ENCODE peak calls at places on chromosome 20, in five cellular contexts. J is left lung, D is brain microvascular endothelial cell, K is HepG2, M is AG04450. S is an unnamed sample.

GRCh38 chr20:41052742-41053419 is 24.3 kb downstream of the TOP1 start:
- DNase-seq in M (no peak), K (no peak), D (peak), J (no peak), S (no peak)

GRCh38 chr20:50371878-50372769 is 138.1 kb upstream of the PTPN1 start:
- DNase-seq in M (no peak), J (no peak), D (no peak), K (peak), S (no peak)

GRCh38 chr20:33285861-33286495 is 3.0 kb downstream of the BPIFB1 start:
- DNase-seq in K (no peak), D (no peak), J (no peak), M (no peak), S (no peak)

GRCh38 chr20:37411408-37412306 is 65.7 kb downstream of the SRC start:
- DNase-seq in D (no peak), J (no peak), M (no peak), K (no peak), S (no peak)

GRCh38 chr20:8116067-8116811 is 15.8 kb upstream of the PLCB1 start:
- DNase-seq in K (peak), D (no peak), J (no peak), M (peak), S (no peak)

GRCh38 chr20:38586181-38586525 is 5.2 kb downstream of the ADIG start:
- DNase-seq in K (no peak), D (no peak), M (no peak), J (no peak), S (no peak)

GRCh38 chr20:19835533-19836222 is 77.6 kb downstream of the RIN2 start:
- DNase-seq in M (no peak), J (no peak), K (no peak), D (no peak), S (no peak)

GRCh38 chr20:32130352-32130751 is 20.8 kb downstream of the TM9SF4 start:
- DNase-seq in D (no peak), K (no peak), J (no peak), M (no peak), S (no peak)

GRCh38 chr20:61299613-61300012 is 47.6 kb downstream of the CDH4 start:
- DNase-seq in K (no peak), D (no peak), M (no peak), J (no peak), S (no peak)

GRCh38 chr20:31604567-31605030 is 490 bp upstream of the ID1 start:
- DNase-seq in J (no peak), K (peak), M (no peak), D (no peak), S (no peak)

GRCh38 chr20:13219327-13220193 is 1.5 kb upstream of the ISM1 start:
- DNase-seq in M (no peak), K (no peak), D (no peak), J (no peak), S (no peak)

GRCh38 chr20:14219801-14220461 is 117.5 kb downstream of the FLRT3 start:
- DNase-seq in M (no peak), D (no peak), J (no peak), K (no peak), S (no peak)

GRCh38 chr20:8299921-8300320 is 167.9 kb downstream of the PLCB1 start:
- DNase-seq in K (no peak), J (no peak), M (no peak), D (peak), S (peak)

GRCh38 chr20:23652371-23652770 is 14.6 kb upstream of the CST3 start:
- DNase-seq in K (no peak), M (no peak), J (no peak), D (peak), S (no peak)

GRCh38 chr20:3162080-3162611 is 2.5 kb upstream of the FASTKD5 start:
- DNase-seq in J (no peak), K (no peak), D (no peak), M (no peak), S (no peak)

GRCh38 chr20:41149679-41150131 is 12.4 kb downstream of the PLCG1 start:
- DNase-seq in K (peak), M (no peak), D (peak), J (no peak), S (no peak)

GRCh38 chr20:50009521-50010454 is 27.0 kb downstream of the SNAI1 start:
- DNase-seq in D (no peak), J (no peak), M (no peak), K (no peak), S (no peak)

GRCh38 chr20:35490736-35491181 is 35.4 kb downstream of the CEP250 start:
- DNase-seq in J (no peak), M (no peak), D (no peak), K (no peak), S (no peak)

GRCh38 chr20:33840759-33841438 is 29.8 kb downstream of the CHMP4B start:
- DNase-seq in M (no peak), K (no peak), D (no peak), J (no peak), S (no peak)

GRCh38 chr20:34210271-34210670 is 31.0 kb upstream of the ASIP start:
- DNase-seq in D (no peak), J (no peak), M (no peak), K (no peak), S (no peak)

GRCh38 chr20:40809361-40809760 is 120.3 kb upstream of the MAFB start:
- DNase-seq in D (no peak), J (no peak), M (no peak), K (no peak), S (no peak)

GRCh38 chr20:61002090-61002489 is 250.0 kb upstream of the CDH4 start:
- DNase-seq in K (no peak), M (no peak), J (no peak), D (no peak), S (no peak)

GRCh38 chr20:25278636-25279361 is 30.9 kb downstream of the PYGB start:
- DNase-seq in D (no peak), K (no peak), J (peak), M (no peak), S (no peak)

GRCh38 chr20:32631916-32632460 is 41.8 kb downstream of the C20orf203 start:
- DNase-seq in M (no peak), D (no peak), K (no peak), J (no peak), S (no peak)

GRCh38 chr20:48456361-48457184 is 371.2 kb downstream of the PREX1 start:
- DNase-seq in D (no peak), K (no peak), J (no peak), M (no peak), S (no peak)

GRCh38 chr20:57654998-57655811 is 35.0 kb upstream of the ZBP1 start:
- DNase-seq in M (no peak), D (no peak), K (no peak), J (peak), S (no peak)

GRCh38 chr20:1368448-1369199 is 24.2 kb downstream of the FKBP1A start:
- DNase-seq in J (no peak), M (no peak), D (peak), K (no peak), S (no peak)

GRCh38 chr20:24651171-24651972 is 181.9 kb downstream of the SYNDIG1 start:
- DNase-seq in J (peak), M (peak), K (no peak), D (peak), S (no peak)

GRCh38 chr20:1150218-1150617 is 31.8 kb downstream of the PSMF1 start:
- DNase-seq in D (no peak), J (no peak), M (no peak), K (peak), S (no peak)

GRCh38 chr20:57785061-57785460 is 75.2 kb upstream of the PMEPA1 start:
- DNase-seq in D (no peak), M (no peak), J (no peak), K (no peak), S (no peak)

GRCh38 chr20:62366370-62367135 is 559 bp downstream of the LAMA5 start:
- DNase-seq in J (no peak), M (no peak), D (no peak), K (peak), S (no peak)
- H3K4me3 ChIP-seq in J (peak), M (peak), D (peak), K (peak), S (peak)

GRCh38 chr20:43695571-43695970 is 28.7 kb downstream of the MYBL2 start:
- DNase-seq in K (no peak), D (no peak), M (no peak), J (no peak), S (no peak)

GRCh38 chr20:43689165-43689564 is 22.3 kb downstream of the MYBL2 start:
- DNase-seq in J (no peak), M (no peak), D (no peak), K (no peak), S (no peak)

GRCh38 chr20:43690943-43691598 is 24.2 kb downstream of the MYBL2 start:
- DNase-seq in M (no peak), D (no peak), J (no peak), K (no peak), S (no peak)

GRCh38 chr20:43694763-43695162 is 27.8 kb downstream of the MYBL2 start:
- DNase-seq in J (no peak), K (no peak), D (no peak), M (no peak), S (no peak)

GRCh38 chr20:43691928-43692524 is 25.1 kb downstream of the MYBL2 start:
- DNase-seq in D (peak), M (no peak), J (no peak), K (peak), S (no peak)
- TF ChIP-seq CTCF in D (peak), M (peak), J (peak), K (peak), S (peak)

DNA sequence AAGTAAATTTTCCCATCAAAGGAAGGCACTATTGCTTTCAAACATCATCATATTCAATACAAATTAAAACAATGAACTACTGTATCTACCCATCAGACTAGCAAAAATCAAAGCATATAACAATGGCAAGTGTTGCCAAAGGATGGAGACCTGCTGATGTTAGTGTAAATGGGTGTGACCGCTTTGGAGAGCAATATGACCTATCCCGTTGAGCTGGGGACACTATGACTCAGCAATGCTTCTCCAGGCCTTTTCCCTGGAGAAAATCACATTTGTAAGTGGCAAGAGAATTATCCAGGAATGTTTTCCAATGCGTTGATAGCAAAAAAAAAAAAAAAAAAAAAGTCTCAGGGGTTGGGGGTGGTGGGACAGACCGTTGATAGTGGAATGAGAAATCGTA is 46.1 kb downstream of the PHACTR3 start:
- DNase-seq in K (no peak), J (no peak), M (no peak), D (no peak), S (no peak)
- H3K4me3 ChIP-seq in K (no peak), J (no peak), M (no peak), D (no peak), S (no peak)

GRCh38 chr20:10475225-10475624 is 40.1 kb downstream of the SLX4IP start:
- DNase-seq in D (no peak), J (no peak), K (no peak), M (no peak), S (no peak)

GRCh38 chr20:10478205-10478604 is 43.1 kb downstream of the SLX4IP start:
- DNase-seq in K (no peak), M (no peak), J (no peak), D (no peak), S (no peak)

GRCh38 chr20:10481671-10482070 is 46.6 kb downstream of the SLX4IP start:
- DNase-seq in K (no peak), D (no peak), J (no peak), M (no peak), S (no peak)

GRCh38 chr20:10476319-10476724 is 41.2 kb downstream of the SLX4IP start:
- DNase-seq in D (no peak), J (no peak), K (no peak), M (no peak), S (no peak)

GRCh38 chr20:10478930-10479329 is 43.8 kb downstream of the SLX4IP start:
- DNase-seq in D (no peak), J (no peak), K (no peak), M (no peak), S (no peak)
- TF ChIP-seq CTCF in D (peak), J (no peak), K (no peak), M (no peak), S (no peak)

DNA sequence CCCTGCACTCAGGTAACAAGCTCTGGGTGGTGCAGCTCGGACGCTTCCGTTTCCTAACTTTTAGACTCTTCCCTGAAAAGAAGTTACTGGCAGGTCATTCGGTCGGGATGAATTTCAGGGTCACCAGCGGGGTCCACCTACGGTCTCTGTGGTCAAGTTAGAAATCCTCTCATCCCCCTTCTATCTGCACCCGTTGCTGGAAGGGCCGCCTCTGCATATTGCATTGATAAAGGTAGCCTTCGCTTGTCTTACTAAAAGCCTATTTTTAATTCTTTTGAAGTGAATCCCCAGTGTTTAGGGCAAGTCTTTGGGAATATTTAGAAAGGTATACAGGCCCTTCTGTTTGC is 47.3 kb downstream of the LRRN4 start:
- DNase-seq in D (no peak), K (no peak), J (no peak), M (no peak), S (no peak)
- H3K4me3 ChIP-seq in D (peak), K (peak), J (peak), M (peak), S (peak)

GRCh38 chr20:47231382-47232042 is 125.0 kb downstream of the ZMYND8 start:
- DNase-seq in J (no peak), D (peak), M (peak), K (no peak), S (no peak)
- TF ChIP-seq CTCF in J (no peak), D (peak), M (peak), K (no peak), S (no peak)

GRCh38 chr20:53586640-53587039 is 7.0 kb downstream of the ZNF217 start:
- DNase-seq in M (no peak), D (no peak), K (no peak), J (no peak), S (no peak)
- H3K4me3 ChIP-seq in M (no peak), D (no peak), K (no peak), J (no peak), S (no peak)

DNA sequence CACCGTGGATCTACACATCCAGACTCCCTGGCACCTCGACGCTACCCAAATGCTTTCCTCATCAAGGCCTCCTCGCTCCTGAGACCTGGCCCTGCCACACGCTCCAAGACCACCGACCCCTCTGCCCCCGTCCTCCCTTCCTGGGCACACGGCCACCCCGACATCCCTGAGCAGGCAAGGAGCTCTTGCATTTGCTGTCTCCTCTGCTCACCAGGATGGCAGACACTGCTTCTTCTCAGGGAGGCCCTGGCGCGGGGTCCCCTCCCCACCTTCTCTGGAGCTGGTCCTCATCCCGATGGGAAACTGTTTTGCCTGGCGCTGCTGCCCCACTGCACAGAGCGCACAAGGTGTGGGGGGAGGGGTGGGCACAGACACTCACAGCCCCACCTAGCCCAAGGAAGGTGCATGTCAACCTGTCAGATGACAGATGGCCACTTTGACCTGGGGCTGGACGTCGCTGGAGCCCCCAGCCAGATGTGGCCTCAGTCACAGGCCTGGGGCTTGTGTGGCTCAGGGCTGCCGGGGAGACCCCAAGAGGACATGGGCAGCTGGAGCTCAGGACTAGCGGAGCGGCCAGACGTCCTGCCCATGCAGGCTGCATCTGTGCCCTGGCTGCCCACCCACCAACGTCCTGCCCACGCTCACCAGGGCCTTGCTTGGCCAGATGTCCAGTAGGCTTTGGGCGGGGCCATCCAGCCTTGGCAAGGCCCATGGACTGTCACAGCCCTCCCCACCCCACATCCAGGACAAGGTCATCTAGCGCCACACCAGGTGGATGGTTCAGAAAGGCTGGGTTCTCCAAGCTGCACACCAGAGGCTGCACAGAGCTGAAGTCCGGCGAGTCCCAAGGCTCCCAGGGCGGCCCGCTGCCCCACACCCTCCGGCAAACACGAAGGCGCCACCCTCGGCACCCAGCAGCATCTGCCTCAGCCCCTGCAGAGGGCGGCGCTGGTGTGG is 6.2 kb upstream of the KCNQ2 start:
- DNase-seq in D (no peak), M (no peak), K (no peak), J (no peak), S (no peak)
- TF ChIP-seq CTCF in D (no peak), M (no peak), K (no peak), J (no peak), S (no peak)

GRCh38 chr20:44886276-44886671 is 769 bp downstream of the YWHAB start:
- DNase-seq in J (no peak), K (no peak), D (no peak), M (no peak), S (no peak)
- H3K4me3 ChIP-seq in J (peak), K (peak), D (peak), M (peak), S (peak)

S was measured in HFF-Myc.